ENCODE peak calls at places on chromosomes 12 and 14, in ten cellular contexts. One of them, this sample, is unnamed.
A peak's percentile ranks its signal among the peaks of the same experiment; 100 is the strongest.

GRCh38 chr12:4152145-4152795 is 121.3 kb upstream of the CCND2 start:
- DNase-seq in heart left ventricle: no peak
- DNase-seq in A673: no peak
- DNase-seq in lower lobe of right lung: no peak
- DNase-seq in adrenal gland: no peak
- DNase-seq in aorta: no peak
- DNase-seq in fibroblast of lung: no peak
- DNase-seq in prostate gland: no peak
- DNase-seq in mesendoderm: no peak
- DNase-seq in esophagus squamous epithelium: no peak
- DNase-seq in this sample: no peak

GRCh38 chr12:100251917-100252316 is 15.0 kb downstream of the DEPDC4 start:
- DNase-seq in fibroblast of lung: peak; percentile 6
- DNase-seq in heart left ventricle: no peak
- DNase-seq in mesendoderm: no peak
- DNase-seq in adrenal gland: no peak
- DNase-seq in lower lobe of right lung: no peak
- DNase-seq in aorta: no peak
- DNase-seq in esophagus squamous epithelium: no peak
- DNase-seq in A673: no peak
- DNase-seq in prostate gland: peak; percentile 28
- DNase-seq in this sample: no peak

GRCh38 chr12:131390408-131391100 is 320.3 kb upstream of the SFSWAP start:
- DNase-seq in fibroblast of lung: no peak
- DNase-seq in aorta: no peak
- DNase-seq in mesendoderm: peak; percentile 69
- DNase-seq in heart left ventricle: no peak
- DNase-seq in adrenal gland: no peak
- DNase-seq in esophagus squamous epithelium: no peak
- DNase-seq in prostate gland: no peak
- DNase-seq in lower lobe of right lung: no peak
- DNase-seq in A673: no peak
- DNase-seq in this sample: no peak

GRCh38 chr14:102226356-102227125 is 78.4 kb downstream of the MOK start:
- DNase-seq in aorta: no peak
- DNase-seq in mesendoderm: no peak
- DNase-seq in A673: no peak
- DNase-seq in heart left ventricle: no peak
- DNase-seq in lower lobe of right lung: no peak
- DNase-seq in adrenal gland: no peak
- DNase-seq in esophagus squamous epithelium: no peak
- DNase-seq in prostate gland: no peak
- DNase-seq in fibroblast of lung: no peak
- DNase-seq in this sample: no peak

GRCh38 chr14:101252443-101253214 is 308.7 kb upstream of the DIO3 start:
- DNase-seq in adrenal gland: no peak
- DNase-seq in fibroblast of lung: no peak
- DNase-seq in A673: no peak
- DNase-seq in mesendoderm: no peak
- DNase-seq in lower lobe of right lung: no peak
- DNase-seq in esophagus squamous epithelium: no peak
- DNase-seq in heart left ventricle: no peak
- DNase-seq in prostate gland: no peak
- DNase-seq in aorta: no peak
- DNase-seq in this sample: no peak

GRCh38 chr14:37709419-37710195 is 114.2 kb downstream of the TTC6 start:
- DNase-seq in prostate gland: no peak
- DNase-seq in heart left ventricle: no peak
- DNase-seq in adrenal gland: no peak
- DNase-seq in fibroblast of lung: peak; percentile 17
- DNase-seq in A673: peak; percentile 12
- DNase-seq in esophagus squamous epithelium: no peak
- DNase-seq in lower lobe of right lung: no peak
- DNase-seq in aorta: no peak
- DNase-seq in mesendoderm: peak; percentile 3
- DNase-seq in this sample: no peak

GRCh38 chr12:58540480-58541299 is 379.6 kb downstream of the LRIG3 start:
- DNase-seq in heart left ventricle: peak; percentile 60
- DNase-seq in aorta: peak; percentile 74
- DNase-seq in lower lobe of right lung: peak; percentile 59
- DNase-seq in mesendoderm: peak; percentile 92
- DNase-seq in adrenal gland: peak; percentile 87
- DNase-seq in prostate gland: peak; percentile 56
- DNase-seq in fibroblast of lung: peak; percentile 83
- DNase-seq in esophagus squamous epithelium: no peak
- DNase-seq in A673: peak; percentile 89
- DNase-seq in this sample: peak; percentile 73

GRCh38 chr14:82419933-82420332 is 886.3 kb upstream of the SEL1L start:
- DNase-seq in lower lobe of right lung: no peak
- DNase-seq in heart left ventricle: no peak
- DNase-seq in adrenal gland: no peak
- DNase-seq in mesendoderm: peak; percentile 8
- DNase-seq in A673: no peak
- DNase-seq in fibroblast of lung: no peak
- DNase-seq in esophagus squamous epithelium: no peak
- DNase-seq in aorta: no peak
- DNase-seq in prostate gland: no peak
- DNase-seq in this sample: no peak

GRCh38 chr12:111413442-111414086 is 7.8 kb downstream of the SH2B3 start:
- DNase-seq in mesendoderm: no peak
- DNase-seq in esophagus squamous epithelium: no peak
- DNase-seq in aorta: no peak
- DNase-seq in fibroblast of lung: peak; percentile 78
- DNase-seq in prostate gland: no peak
- DNase-seq in lower lobe of right lung: peak; percentile 51
- DNase-seq in adrenal gland: peak; percentile 83
- DNase-seq in heart left ventricle: peak; percentile 81
- DNase-seq in A673: peak; percentile 52
- DNase-seq in this sample: no peak

GRCh38 chr12:97046901-97047300 is 139.8 kb downstream of the NEDD1 start:
- DNase-seq in heart left ventricle: no peak
- DNase-seq in mesendoderm: no peak
- DNase-seq in prostate gland: no peak
- DNase-seq in aorta: no peak
- DNase-seq in adrenal gland: no peak
- DNase-seq in A673: no peak
- DNase-seq in fibroblast of lung: no peak
- DNase-seq in lower lobe of right lung: no peak
- DNase-seq in esophagus squamous epithelium: no peak
- DNase-seq in this sample: no peak

DNA sequence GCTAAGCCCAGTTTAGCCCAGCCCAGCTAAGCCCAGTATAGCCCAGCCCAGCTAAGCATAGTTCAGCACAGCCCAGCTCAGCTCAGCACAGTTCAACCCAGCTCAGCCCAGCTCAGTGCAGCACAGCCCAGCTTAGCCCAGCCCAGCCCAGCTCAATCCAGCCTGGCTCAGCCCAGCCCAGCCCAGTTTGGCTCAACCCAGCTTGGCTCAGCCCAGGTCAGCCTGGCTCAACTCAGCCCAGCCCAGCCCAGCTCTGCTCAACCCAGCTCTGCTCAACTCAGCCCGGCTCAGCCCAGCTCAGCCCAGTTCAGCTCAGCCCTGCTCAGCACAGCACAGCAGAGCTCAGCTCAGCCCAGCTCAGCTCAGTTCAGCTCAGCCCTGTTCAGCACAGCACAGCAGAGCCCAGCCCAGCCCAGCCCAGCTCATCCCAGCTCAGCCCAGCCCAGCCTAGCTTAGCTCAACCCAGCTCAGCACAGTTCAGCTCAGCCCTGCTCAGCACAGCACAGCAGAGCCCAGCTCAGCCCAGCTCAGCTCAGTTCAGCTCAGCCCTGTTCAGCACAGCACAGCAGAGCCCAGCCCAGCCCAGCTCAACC is 330.9 kb downstream of the TMEM121 start:
- DNase-seq in fibroblast of lung: no peak
- DNase-seq in mesendoderm: no peak
- DNase-seq in esophagus squamous epithelium: no peak
- DNase-seq in adrenal gland: peak; percentile 30
- DNase-seq in prostate gland: no peak
- DNase-seq in lower lobe of right lung: peak; percentile 41
- DNase-seq in aorta: peak; percentile 30
- DNase-seq in A673: no peak
- DNase-seq in heart left ventricle: peak; percentile 20
- DNase-seq in this sample: peak; percentile 62
- H3K27ac ChIP-seq in fibroblast of lung: no peak overlapping the region
- H3K27ac ChIP-seq in mesendoderm: no peak overlapping the region
- H3K27ac ChIP-seq in esophagus squamous epithelium: no peak overlapping the region
- H3K27ac ChIP-seq in adrenal gland: no peak overlapping the region
- H3K27ac ChIP-seq in prostate gland: no peak overlapping the region
- H3K27ac ChIP-seq in lower lobe of right lung: no peak overlapping the region
- H3K27ac ChIP-seq in aorta: no peak overlapping the region
- H3K27ac ChIP-seq in A673: no peak overlapping the region
- H3K27ac ChIP-seq in heart left ventricle: no peak overlapping the region
- H3K27ac ChIP-seq in this sample: no peak overlapping the region

GRCh38 chr12:14570231-14570630 is 2.5 kb upstream of the PLBD1 start:
- DNase-seq in prostate gland: no peak
- DNase-seq in adrenal gland: no peak
- DNase-seq in A673: no peak
- DNase-seq in lower lobe of right lung: no peak
- DNase-seq in esophagus squamous epithelium: no peak
- DNase-seq in mesendoderm: peak; percentile 74
- DNase-seq in heart left ventricle: no peak
- DNase-seq in fibroblast of lung: no peak
- DNase-seq in aorta: no peak
- DNase-seq in this sample: no peak

GRCh38 chr12:14563051-14563450 is 4.6 kb downstream of the PLBD1 start:
- DNase-seq in prostate gland: no peak
- DNase-seq in fibroblast of lung: no peak
- DNase-seq in esophagus squamous epithelium: no peak
- DNase-seq in lower lobe of right lung: no peak
- DNase-seq in heart left ventricle: no peak
- DNase-seq in adrenal gland: no peak
- DNase-seq in mesendoderm: no peak
- DNase-seq in aorta: no peak
- DNase-seq in A673: no peak
- DNase-seq in this sample: no peak

GRCh38 chr12:14564336-14564959 is 3.2 kb downstream of the PLBD1 start:
- DNase-seq in A673: no peak
- DNase-seq in heart left ventricle: no peak
- DNase-seq in aorta: no peak
- DNase-seq in fibroblast of lung: no peak
- DNase-seq in mesendoderm: peak; percentile 56
- DNase-seq in esophagus squamous epithelium: no peak
- DNase-seq in adrenal gland: no peak
- DNase-seq in lower lobe of right lung: no peak
- DNase-seq in prostate gland: no peak
- DNase-seq in this sample: no peak

GRCh38 chr12:14571779-14572178 is 4.1 kb upstream of the PLBD1 start:
- DNase-seq in esophagus squamous epithelium: no peak
- DNase-seq in aorta: no peak
- DNase-seq in adrenal gland: no peak
- DNase-seq in lower lobe of right lung: no peak
- DNase-seq in heart left ventricle: no peak
- DNase-seq in fibroblast of lung: no peak
- DNase-seq in prostate gland: no peak
- DNase-seq in A673: no peak
- DNase-seq in mesendoderm: no peak
- DNase-seq in this sample: no peak

GRCh38 chr12:14567311-14568195 is at the start of gene PLBD1:
- DNase-seq in aorta: peak; percentile 85
- DNase-seq in esophagus squamous epithelium: no peak
- DNase-seq in prostate gland: peak; percentile 37
- DNase-seq in lower lobe of right lung: peak; percentile 87
- DNase-seq in mesendoderm: peak; percentile 92
- DNase-seq in heart left ventricle: peak; percentile 91
- DNase-seq in fibroblast of lung: peak; percentile 41
- DNase-seq in adrenal gland: peak; percentile 78
- DNase-seq in A673: peak; percentile 7
- DNase-seq in this sample: peak; percentile 95
- H3K4me3 ChIP-seq in aorta: peak within 1 kb of the TSS; percentile 35
- H3K4me3 ChIP-seq in esophagus squamous epithelium: peak within 1 kb of the TSS; percentile 63
- H3K4me3 ChIP-seq in prostate gland: peak within 1 kb of the TSS; percentile 51
- H3K4me3 ChIP-seq in lower lobe of right lung: peak within 1 kb of the TSS; percentile 66
- H3K4me3 ChIP-seq in mesendoderm: peak within 1 kb of the TSS; percentile 36
- H3K4me3 ChIP-seq in heart left ventricle: peak within 1 kb of the TSS; percentile 78
- H3K4me3 ChIP-seq in fibroblast of lung: peak within 1 kb of the TSS; percentile 49
- H3K4me3 ChIP-seq in adrenal gland: no peak within 1 kb of the TSS
- H3K4me3 ChIP-seq in A673: peak within 1 kb of the TSS; percentile 33
- H3K4me3 ChIP-seq in this sample: peak within 1 kb of the TSS; percentile 60

DNA sequence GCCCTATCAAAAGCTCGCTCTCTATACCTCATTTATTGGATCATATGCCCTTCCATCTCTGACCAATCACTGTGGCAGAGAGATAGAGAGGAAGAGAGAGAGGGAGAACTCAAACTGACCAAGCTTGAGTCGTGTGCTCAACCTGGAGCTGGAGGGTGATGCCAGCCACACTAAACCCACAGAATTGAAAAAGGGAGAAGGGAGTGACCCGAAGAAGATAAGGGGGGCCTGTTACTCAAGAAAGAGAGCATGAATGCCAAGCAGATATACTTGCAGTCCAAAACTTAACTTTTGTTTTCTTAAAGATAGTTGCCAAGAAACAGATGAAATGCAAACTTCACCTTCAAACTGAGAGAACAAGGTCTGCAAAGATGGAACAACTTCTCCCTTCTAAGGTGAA is 112.7 kb downstream of the BTG1 start:
- DNase-seq in adrenal gland: no peak
- DNase-seq in aorta: no peak
- DNase-seq in lower lobe of right lung: no peak
- DNase-seq in heart left ventricle: no peak
- DNase-seq in prostate gland: no peak
- DNase-seq in esophagus squamous epithelium: no peak
- DNase-seq in A673: no peak
- DNase-seq in mesendoderm: no peak
- DNase-seq in fibroblast of lung: no peak
- DNase-seq in this sample: no peak
- H3K27ac ChIP-seq in adrenal gland: no peak overlapping the region
- H3K27ac ChIP-seq in aorta: no peak overlapping the region
- H3K27ac ChIP-seq in lower lobe of right lung: peak overlapping the region; percentile 71
- H3K27ac ChIP-seq in heart left ventricle: no peak overlapping the region
- H3K27ac ChIP-seq in prostate gland: peak overlapping the region; percentile 48
- H3K27ac ChIP-seq in esophagus squamous epithelium: peak overlapping the region; percentile 77
- H3K27ac ChIP-seq in A673: no peak overlapping the region
- H3K27ac ChIP-seq in mesendoderm: no peak overlapping the region
- H3K27ac ChIP-seq in fibroblast of lung: no peak overlapping the region
- H3K27ac ChIP-seq in this sample: no peak overlapping the region

DNA sequence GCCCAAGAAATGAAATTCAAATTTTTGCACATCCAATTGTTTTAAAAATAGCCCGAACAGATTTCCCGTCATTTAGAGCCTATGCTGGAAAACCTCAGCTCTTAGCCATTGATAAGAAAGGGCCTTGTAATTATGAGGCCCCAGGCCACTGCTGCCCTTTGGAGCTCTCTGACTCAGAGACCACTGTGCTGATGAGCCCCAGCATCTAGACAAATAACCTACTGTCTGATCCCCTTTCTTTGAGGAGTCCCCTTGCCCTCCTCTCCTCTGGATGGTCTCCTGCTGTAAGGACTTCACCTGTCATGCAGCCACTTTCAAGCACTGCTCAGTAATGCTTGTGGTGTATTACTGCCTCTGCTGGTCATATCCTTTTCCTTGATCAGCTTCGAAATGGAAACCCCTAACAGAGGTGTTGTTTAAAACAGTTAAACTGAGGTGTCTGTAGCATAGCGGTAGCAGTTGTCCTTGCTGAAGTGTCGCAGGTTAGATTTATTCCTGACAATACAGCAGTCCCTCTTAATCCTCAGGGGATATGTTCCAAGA is 159.9 kb upstream of the SRRM4 start:
- DNase-seq in A673: no peak
- DNase-seq in aorta: no peak
- DNase-seq in prostate gland: no peak
- DNase-seq in lower lobe of right lung: no peak
- DNase-seq in heart left ventricle: no peak
- DNase-seq in mesendoderm: peak; percentile 16
- DNase-seq in esophagus squamous epithelium: no peak
- DNase-seq in adrenal gland: no peak
- DNase-seq in fibroblast of lung: no peak
- DNase-seq in this sample: no peak
- H3K4me3 ChIP-seq in A673: no peak overlapping the region
- H3K4me3 ChIP-seq in aorta: no peak overlapping the region
- H3K4me3 ChIP-seq in prostate gland: no peak overlapping the region
- H3K4me3 ChIP-seq in lower lobe of right lung: no peak overlapping the region
- H3K4me3 ChIP-seq in heart left ventricle: no peak overlapping the region
- H3K4me3 ChIP-seq in mesendoderm: no peak overlapping the region
- H3K4me3 ChIP-seq in esophagus squamous epithelium: no peak overlapping the region
- H3K4me3 ChIP-seq in adrenal gland: no peak overlapping the region
- H3K4me3 ChIP-seq in fibroblast of lung: no peak overlapping the region
- H3K4me3 ChIP-seq in this sample: no peak overlapping the region